ENCODE peak calls at places on chromosomes 16 and 17, in nine cellular contexts. G, T, I, N, B, S, Z, K and F are unnamed samples.

GRCh38 chr17:38559025-38559879 is 46.5 kb downstream of the SRCIN1 start:
- DNase-seq in K (peak; percentile 76), Z (peak; percentile 67), B (peak; percentile 24), N (no peak), G (peak; percentile 90), I (peak; percentile 82), S (peak; percentile 38), T (peak; percentile 88), F (peak; percentile 98)

GRCh38 chr17:76657505-76658386 is 14.2 kb upstream of the ST6GALNAC1 start:
- DNase-seq in B (no peak), G (no peak), S (no peak), Z (no peak), I (no peak), T (no peak), N (no peak), K (no peak), F (no peak)

GRCh38 chr16:11167581-11167980 is 88.4 kb downstream of the SOCS1 start:
- DNase-seq in K (no peak), T (peak; percentile 27), S (no peak), I (no peak), G (no peak), B (no peak), N (no peak), Z (no peak), F (no peak)

GRCh38 chr16:69240336-69240735 is 53.4 kb downstream of the SNTB2 start:
- DNase-seq in I (no peak), S (peak; percentile 25), G (no peak), N (no peak), Z (peak; percentile 52), K (no peak), T (no peak), B (peak; percentile 52), F (no peak)

GRCh38 chr17:27990979-27991378 is 51.5 kb upstream of the NLK start:
- DNase-seq in G (no peak), Z (no peak), B (no peak), K (no peak), I (no peak), T (no peak), N (no peak), S (no peak), F (no peak)

GRCh38 chr17:73962308-73962707 is 241.2 kb upstream of the RPL38 start:
- DNase-seq in K (no peak), T (no peak), B (no peak), G (no peak), I (no peak), N (no peak), S (no peak), Z (no peak), F (no peak)

GRCh38 chr17:12024332-12024731 is 3.7 kb downstream of the MAP2K4 start:
- DNase-seq in S (peak; percentile 56), T (no peak), N (peak; percentile 47), K (no peak), Z (no peak), B (peak; percentile 29), G (no peak), I (no peak), F (no peak)

GRCh38 chr16:66344533-66345145 is 21.9 kb upstream of the CDH5 start:
- DNase-seq in S (peak; percentile 68), G (no peak), B (peak; percentile 33), I (no peak), Z (peak; percentile 52), N (no peak), T (no peak), K (no peak), F (no peak)

GRCh38 chr16:55842369-55843104 is 9.6 kb upstream of the CES1 start:
- DNase-seq in N (peak; percentile 13), B (peak; percentile 42), Z (peak; percentile 47), S (peak; percentile 61), K (no peak), T (peak; percentile 78), I (no peak), G (peak; percentile 22), F (peak; percentile 75)

GRCh38 chr16:83974475-83974874 is 6.4 kb downstream of the NECAB2 start:
- DNase-seq in B (no peak), N (no peak), G (no peak), S (no peak), K (no peak), Z (no peak), I (no peak), T (peak; percentile 65), F (no peak)

GRCh38 chr16:69180011-69180338 is 7.0 kb upstream of the SNTB2 start:
- DNase-seq in Z (no peak), N (no peak), T (no peak), K (no peak), S (no peak), B (no peak), G (no peak), I (no peak), F (no peak)

GRCh38 chr17:56945938-56946337 is 14.9 kb downstream of the COIL start:
- DNase-seq in K (no peak), N (no peak), S (no peak), B (no peak), I (no peak), T (no peak), Z (no peak), G (no peak), F (no peak)

GRCh38 chr16:11560701-11561439 is 25.8 kb downstream of the LITAF start:
- DNase-seq in I (no peak), Z (peak; percentile 95), N (no peak), B (no peak), K (no peak), G (no peak), T (no peak), S (no peak), F (peak; percentile 40)

GRCh38 chr17:14201595-14201994 is 35.1 kb downstream of the CDRT15 start:
- DNase-seq in I (no peak), B (no peak), Z (no peak), T (no peak), K (no peak), G (no peak), S (no peak), N (no peak), F (no peak)

GRCh38 chr17:64331946-64332493 is 58.6 kb downstream of the PECAM1 start:
- DNase-seq in I (peak; percentile 82), N (no peak), S (peak; percentile 47), B (no peak), T (no peak), G (no peak), Z (no peak), K (peak; percentile 52), F (no peak)

DNA sequence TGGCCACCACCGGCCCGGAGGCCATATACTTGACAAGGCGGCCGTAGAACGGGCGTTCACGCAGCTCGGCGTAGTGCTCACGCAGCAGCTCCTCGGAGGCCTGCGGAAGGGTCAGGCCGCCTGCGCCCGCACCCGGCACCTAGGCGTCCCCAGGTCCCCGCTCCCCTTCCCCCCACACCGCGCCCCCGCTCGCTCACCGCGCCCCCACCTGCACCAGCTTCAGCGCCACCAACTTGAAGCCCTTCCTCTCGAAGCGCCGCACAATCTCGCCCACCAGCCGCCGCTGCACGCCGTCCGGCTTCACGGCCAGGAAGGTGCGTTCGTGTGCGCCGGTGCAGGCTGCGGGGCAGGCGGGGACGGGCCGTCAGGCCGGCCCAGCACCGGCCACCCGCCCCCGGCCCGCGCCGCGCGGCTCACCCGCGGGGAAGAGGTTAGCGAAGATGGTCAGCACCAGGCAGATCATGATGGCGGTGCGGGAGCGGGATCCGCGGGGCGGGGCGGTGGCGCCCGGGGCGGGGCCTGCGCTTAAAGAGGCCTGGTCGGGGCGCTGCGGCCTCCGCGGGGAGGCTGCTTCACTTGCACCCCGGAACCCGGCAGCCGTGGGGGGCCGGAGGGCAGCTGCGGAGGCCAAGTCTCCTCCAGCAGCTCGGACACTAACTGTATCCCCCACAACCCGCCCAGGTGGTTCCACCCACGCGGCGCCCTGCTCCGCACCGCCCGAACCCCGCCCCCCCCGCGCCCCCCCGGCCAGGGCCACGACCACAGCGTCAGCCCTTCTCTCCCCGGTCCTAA is at the start of gene NME3:
- DNase-seq in Z (peak; percentile 74), S (peak; percentile 50), G (no peak), T (peak; percentile 100), I (peak; percentile 89), K (peak; percentile 85), B (peak; percentile 54), N (no peak), F (peak; percentile 95)
- H3K4me3 ChIP-seq in Z (peak within 1 kb of the TSS; percentile 81), S (peak within 1 kb of the TSS; percentile 84), G (peak within 1 kb of the TSS; percentile 71), T (peak within 1 kb of the TSS; percentile 88), I (peak within 1 kb of the TSS; percentile 87), K (peak within 1 kb of the TSS; percentile 99), B (peak within 1 kb of the TSS; percentile 76), N (peak within 1 kb of the TSS; percentile 59), F (peak within 1 kb of the TSS; percentile 98)

DNA sequence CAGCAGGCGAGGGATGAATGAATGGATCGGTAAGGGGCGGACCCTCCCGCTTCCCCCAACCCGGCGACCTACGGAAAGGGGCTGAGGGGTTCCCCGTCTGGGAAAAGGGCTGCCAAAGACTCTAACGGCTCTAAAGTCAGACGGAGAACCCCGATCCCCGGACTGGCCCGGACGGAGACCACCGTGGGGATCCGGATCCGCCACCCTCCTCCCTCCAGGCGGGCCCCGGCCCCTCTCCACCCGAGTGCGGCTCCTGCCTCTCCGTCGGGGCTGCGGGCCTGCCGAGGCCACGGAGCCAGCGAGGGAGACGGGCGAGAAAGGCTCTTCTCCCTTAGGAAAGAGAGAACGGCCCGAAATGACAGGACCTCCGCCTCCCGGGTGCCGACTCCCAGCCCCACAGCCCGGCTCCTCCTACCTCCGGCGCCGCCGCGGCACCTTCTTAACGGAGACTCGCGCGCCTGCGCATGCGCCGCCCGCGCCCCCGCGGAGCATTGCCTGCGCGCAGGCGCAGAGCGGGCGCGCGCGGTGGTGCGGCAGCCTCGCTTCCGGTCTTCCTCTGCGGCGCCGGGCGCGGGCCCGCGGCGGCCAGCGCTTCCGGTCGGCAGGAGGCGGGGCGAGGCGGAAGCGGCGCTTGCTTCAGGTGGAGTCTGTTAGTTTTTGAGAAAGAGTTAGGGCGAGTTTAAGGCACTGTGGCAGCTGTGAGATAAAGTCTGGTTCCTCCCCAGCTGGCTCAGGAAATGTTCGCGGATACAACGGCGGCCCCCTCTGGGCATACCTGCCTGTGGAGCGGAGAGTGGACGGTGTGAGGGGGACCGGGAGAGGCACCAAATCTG is at the start of gene SLX4:
- DNase-seq in T (peak; percentile 100), S (peak; percentile 84), G (peak; percentile 71), B (peak; percentile 85), N (peak; percentile 63), Z (peak; percentile 89), I (peak; percentile 94), K (peak; percentile 94), F (peak; percentile 100)
- H3K4me3 ChIP-seq in T (peak within 1 kb of the TSS; percentile 100), S (peak within 1 kb of the TSS; percentile 99), G (peak within 1 kb of the TSS; percentile 46), B (peak within 1 kb of the TSS; percentile 98), N (peak within 1 kb of the TSS; percentile 80), Z (peak within 1 kb of the TSS; percentile 98), I (peak within 1 kb of the TSS; percentile 93), K (peak within 1 kb of the TSS; percentile 75), F (peak within 1 kb of the TSS; percentile 86)

GRCh38 chr16:27237229-27238015 is 31.1 kb downstream of the NSMCE1 start:
- DNase-seq in N (peak; percentile 50), S (no peak), T (peak; percentile 89), I (peak; percentile 62), K (no peak), Z (no peak), B (peak; percentile 38), G (no peak), F (peak; percentile 50)
- H3K4me3 ChIP-seq in N (no peak overlapping the region), S (no peak overlapping the region), T (peak overlapping the region; percentile 34), I (no peak overlapping the region), K (peak overlapping the region; percentile 3), Z (no peak overlapping the region), B (no peak overlapping the region), G (no peak overlapping the region), F (no peak overlapping the region)

DNA sequence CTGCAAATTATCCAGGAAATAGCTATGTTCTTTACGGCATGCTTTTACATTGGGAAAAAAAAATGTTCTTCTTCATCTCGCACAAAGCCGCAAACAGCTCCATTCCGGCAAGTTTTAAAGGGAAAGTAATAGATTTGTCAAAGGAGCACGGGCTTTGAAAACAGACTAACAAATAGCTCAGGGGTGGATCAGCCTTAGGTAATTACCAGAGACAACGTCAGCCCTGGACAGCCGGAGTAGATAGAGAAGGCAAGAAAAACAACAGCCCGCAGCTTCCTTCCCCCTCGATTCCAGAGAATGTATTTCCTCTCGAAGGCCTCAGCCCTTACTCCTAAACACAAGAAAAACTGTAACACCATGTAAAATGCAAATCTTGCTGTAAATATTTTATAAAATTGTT is 222.5 kb downstream of the C16orf78 start:
- DNase-seq in N (peak; percentile 33), I (peak; percentile 53), Z (no peak), T (peak; percentile 92), G (no peak), S (peak; percentile 62), K (no peak), B (no peak), F (no peak)
- H3K4me3 ChIP-seq in N (no peak overlapping the region), I (no peak overlapping the region), Z (no peak overlapping the region), T (peak overlapping the region; percentile 58), G (no peak overlapping the region), S (peak overlapping the region; percentile 3), K (peak overlapping the region; percentile 31), B (no peak overlapping the region), F (no peak overlapping the region)